ENCODE peak calls at places on chromosomes 2 and 18, in nine cellular contexts. One of them, this sample, is unnamed.

GRCh38 chr2:206989306-206989705 is 50.0 kb downstream of the CPO start:
- DNase-seq in GM04504: no peak
- DNase-seq in neuronal stem cell: no peak
- DNase-seq in 8988T: no peak
- DNase-seq in left ventricle myocardium superior: peak; percentile 53
- DNase-seq in activated T-helper 1 cell treated with anti-CD3 and anti-CD28 coated beads, Interleukin-12 subunit alpha, Interleukin-12 subunit beta, Interleukin-2, Interleukin-4 antibody, amounts not matched to agents 30 ng/mL and 10 ng/mL and 1 ng/mL, durations not matched to agents 14 hours and 24 hours and 36 hours: no peak
- DNase-seq in KBM-7: peak; percentile 38
- DNase-seq in stromal cell of bone marrow: no peak
- DNase-seq in Right ventricle myocardium superior: peak; percentile 50
- DNase-seq in this sample: no peak

GRCh38 chr18:38445485-38446145 is 880.0 kb upstream of the CELF4 start:
- DNase-seq in GM04504: no peak
- DNase-seq in neuronal stem cell: no peak
- DNase-seq in 8988T: no peak
- DNase-seq in left ventricle myocardium superior: no peak
- DNase-seq in activated T-helper 1 cell treated with anti-CD3 and anti-CD28 coated beads, Interleukin-12 subunit alpha, Interleukin-12 subunit beta, Interleukin-2, Interleukin-4 antibody, amounts not matched to agents 30 ng/mL and 10 ng/mL and 1 ng/mL, durations not matched to agents 14 hours and 24 hours and 36 hours: no peak
- DNase-seq in KBM-7: no peak
- DNase-seq in stromal cell of bone marrow: no peak
- DNase-seq in Right ventricle myocardium superior: no peak
- DNase-seq in this sample: no peak

GRCh38 chr2:95023222-95023597 is 2.3 kb upstream of the MAL start:
- DNase-seq in GM04504: no peak
- DNase-seq in neuronal stem cell: no peak
- DNase-seq in 8988T: peak; percentile 62
- DNase-seq in left ventricle myocardium superior: no peak
- DNase-seq in activated T-helper 1 cell treated with anti-CD3 and anti-CD28 coated beads, Interleukin-12 subunit alpha, Interleukin-12 subunit beta, Interleukin-2, Interleukin-4 antibody, amounts not matched to agents 30 ng/mL and 10 ng/mL and 1 ng/mL, durations not matched to agents 14 hours and 24 hours and 36 hours: peak; percentile 50
- DNase-seq in KBM-7: no peak
- DNase-seq in stromal cell of bone marrow: no peak
- DNase-seq in Right ventricle myocardium superior: no peak
- DNase-seq in this sample: no peak

GRCh38 chr2:74846481-74846880 is 12.6 kb downstream of the HK2 start:
- DNase-seq in GM04504: no peak
- DNase-seq in neuronal stem cell: no peak
- DNase-seq in 8988T: no peak
- DNase-seq in left ventricle myocardium superior: no peak
- DNase-seq in activated T-helper 1 cell treated with anti-CD3 and anti-CD28 coated beads, Interleukin-12 subunit alpha, Interleukin-12 subunit beta, Interleukin-2, Interleukin-4 antibody, amounts not matched to agents 30 ng/mL and 10 ng/mL and 1 ng/mL, durations not matched to agents 14 hours and 24 hours and 36 hours: no peak
- DNase-seq in KBM-7: no peak
- DNase-seq in stromal cell of bone marrow: no peak
- DNase-seq in Right ventricle myocardium superior: no peak
- DNase-seq in this sample: no peak

GRCh38 chr2:174788291-174788929 is 24.1 kb upstream of the CHRNA1 start:
- DNase-seq in GM04504: peak; percentile 57
- DNase-seq in neuronal stem cell: no peak
- DNase-seq in 8988T: no peak
- DNase-seq in left ventricle myocardium superior: no peak
- DNase-seq in activated T-helper 1 cell treated with anti-CD3 and anti-CD28 coated beads, Interleukin-12 subunit alpha, Interleukin-12 subunit beta, Interleukin-2, Interleukin-4 antibody, amounts not matched to agents 30 ng/mL and 10 ng/mL and 1 ng/mL, durations not matched to agents 14 hours and 24 hours and 36 hours: no peak
- DNase-seq in KBM-7: no peak
- DNase-seq in stromal cell of bone marrow: no peak
- DNase-seq in Right ventricle myocardium superior: no peak
- DNase-seq in this sample: no peak

GRCh38 chr2:236636714-236637485 is 67.3 kb downstream of the ACKR3 start:
- DNase-seq in GM04504: no peak
- DNase-seq in neuronal stem cell: no peak
- DNase-seq in 8988T: no peak
- DNase-seq in left ventricle myocardium superior: no peak
- DNase-seq in activated T-helper 1 cell treated with anti-CD3 and anti-CD28 coated beads, Interleukin-12 subunit alpha, Interleukin-12 subunit beta, Interleukin-2, Interleukin-4 antibody, amounts not matched to agents 30 ng/mL and 10 ng/mL and 1 ng/mL, durations not matched to agents 14 hours and 24 hours and 36 hours: no peak
- DNase-seq in KBM-7: no peak
- DNase-seq in stromal cell of bone marrow: no peak
- DNase-seq in Right ventricle myocardium superior: no peak
- DNase-seq in this sample: no peak

GRCh38 chr2:173943738-173944137 is 21.4 kb downstream of the SP3 start:
- DNase-seq in GM04504: no peak
- DNase-seq in neuronal stem cell: no peak
- DNase-seq in 8988T: no peak
- DNase-seq in left ventricle myocardium superior: no peak
- DNase-seq in activated T-helper 1 cell treated with anti-CD3 and anti-CD28 coated beads, Interleukin-12 subunit alpha, Interleukin-12 subunit beta, Interleukin-2, Interleukin-4 antibody, amounts not matched to agents 30 ng/mL and 10 ng/mL and 1 ng/mL, durations not matched to agents 14 hours and 24 hours and 36 hours: no peak
- DNase-seq in KBM-7: no peak
- DNase-seq in stromal cell of bone marrow: no peak
- DNase-seq in Right ventricle myocardium superior: no peak
- DNase-seq in this sample: no peak

GRCh38 chr18:10525563-10526210 is at the start of gene NAPG:
- DNase-seq in GM04504: peak; percentile 86
- DNase-seq in neuronal stem cell: peak; percentile 79
- DNase-seq in 8988T: peak; percentile 86
- DNase-seq in left ventricle myocardium superior: peak; percentile 96
- DNase-seq in activated T-helper 1 cell treated with anti-CD3 and anti-CD28 coated beads, Interleukin-12 subunit alpha, Interleukin-12 subunit beta, Interleukin-2, Interleukin-4 antibody, amounts not matched to agents 30 ng/mL and 10 ng/mL and 1 ng/mL, durations not matched to agents 14 hours and 24 hours and 36 hours: peak; percentile 91
- DNase-seq in KBM-7: peak; percentile 92
- DNase-seq in stromal cell of bone marrow: peak; percentile 88
- DNase-seq in Right ventricle myocardium superior: peak; percentile 95
- DNase-seq in this sample: peak; percentile 89

GRCh38 chr2:101173707-101174295 is 22.6 kb upstream of the TBC1D8 start:
- DNase-seq in GM04504: no peak
- DNase-seq in neuronal stem cell: no peak
- DNase-seq in 8988T: no peak
- DNase-seq in left ventricle myocardium superior: no peak
- DNase-seq in activated T-helper 1 cell treated with anti-CD3 and anti-CD28 coated beads, Interleukin-12 subunit alpha, Interleukin-12 subunit beta, Interleukin-2, Interleukin-4 antibody, amounts not matched to agents 30 ng/mL and 10 ng/mL and 1 ng/mL, durations not matched to agents 14 hours and 24 hours and 36 hours: peak; percentile 14
- DNase-seq in KBM-7: peak; percentile 37
- DNase-seq in stromal cell of bone marrow: no peak
- DNase-seq in Right ventricle myocardium superior: no peak
- DNase-seq in this sample: peak; percentile 60

GRCh38 chr2:238282861-238283738 is 5.3 kb downstream of the PER2 start:
- DNase-seq in GM04504: no peak
- DNase-seq in neuronal stem cell: no peak
- DNase-seq in 8988T: no peak
- DNase-seq in left ventricle myocardium superior: peak; percentile 29
- DNase-seq in activated T-helper 1 cell treated with anti-CD3 and anti-CD28 coated beads, Interleukin-12 subunit alpha, Interleukin-12 subunit beta, Interleukin-2, Interleukin-4 antibody, amounts not matched to agents 30 ng/mL and 10 ng/mL and 1 ng/mL, durations not matched to agents 14 hours and 24 hours and 36 hours: no peak
- DNase-seq in KBM-7: no peak
- DNase-seq in stromal cell of bone marrow: no peak
- DNase-seq in Right ventricle myocardium superior: no peak
- DNase-seq in this sample: peak; percentile 17

GRCh38 chr2:40445467-40445866 is 6.4 kb downstream of the SLC8A1 start:
- DNase-seq in GM04504: no peak
- DNase-seq in neuronal stem cell: no peak
- DNase-seq in 8988T: no peak
- DNase-seq in left ventricle myocardium superior: no peak
- DNase-seq in activated T-helper 1 cell treated with anti-CD3 and anti-CD28 coated beads, Interleukin-12 subunit alpha, Interleukin-12 subunit beta, Interleukin-2, Interleukin-4 antibody, amounts not matched to agents 30 ng/mL and 10 ng/mL and 1 ng/mL, durations not matched to agents 14 hours and 24 hours and 36 hours: no peak
- DNase-seq in KBM-7: no peak
- DNase-seq in stromal cell of bone marrow: no peak
- DNase-seq in Right ventricle myocardium superior: no peak
- DNase-seq in this sample: peak; percentile 8

GRCh38 chr2:33340265-33340664 is 136.2 kb upstream of the RASGRP3 start:
- DNase-seq in GM04504: no peak
- DNase-seq in neuronal stem cell: no peak
- DNase-seq in 8988T: no peak
- DNase-seq in left ventricle myocardium superior: peak; percentile 85
- DNase-seq in activated T-helper 1 cell treated with anti-CD3 and anti-CD28 coated beads, Interleukin-12 subunit alpha, Interleukin-12 subunit beta, Interleukin-2, Interleukin-4 antibody, amounts not matched to agents 30 ng/mL and 10 ng/mL and 1 ng/mL, durations not matched to agents 14 hours and 24 hours and 36 hours: no peak
- DNase-seq in KBM-7: no peak
- DNase-seq in stromal cell of bone marrow: peak; percentile 36
- DNase-seq in Right ventricle myocardium superior: peak; percentile 92
- DNase-seq in this sample: no peak

GRCh38 chr2:196263181-196263747 is 91.9 kb upstream of the STK17B start:
- DNase-seq in GM04504: no peak
- DNase-seq in neuronal stem cell: no peak
- DNase-seq in 8988T: no peak
- DNase-seq in left ventricle myocardium superior: no peak
- DNase-seq in activated T-helper 1 cell treated with anti-CD3 and anti-CD28 coated beads, Interleukin-12 subunit alpha, Interleukin-12 subunit beta, Interleukin-2, Interleukin-4 antibody, amounts not matched to agents 30 ng/mL and 10 ng/mL and 1 ng/mL, durations not matched to agents 14 hours and 24 hours and 36 hours: peak; percentile 57
- DNase-seq in KBM-7: peak; percentile 93
- DNase-seq in stromal cell of bone marrow: peak; percentile 69
- DNase-seq in Right ventricle myocardium superior: no peak
- DNase-seq in this sample: peak; percentile 82

GRCh38 chr18:48314694-48315093 is 94.5 kb downstream of the ZBTB7C start:
- DNase-seq in GM04504: no peak
- DNase-seq in neuronal stem cell: peak; percentile 29
- DNase-seq in 8988T: no peak
- DNase-seq in left ventricle myocardium superior: no peak
- DNase-seq in activated T-helper 1 cell treated with anti-CD3 and anti-CD28 coated beads, Interleukin-12 subunit alpha, Interleukin-12 subunit beta, Interleukin-2, Interleukin-4 antibody, amounts not matched to agents 30 ng/mL and 10 ng/mL and 1 ng/mL, durations not matched to agents 14 hours and 24 hours and 36 hours: no peak
- DNase-seq in KBM-7: no peak
- DNase-seq in stromal cell of bone marrow: no peak
- DNase-seq in Right ventricle myocardium superior: no peak
- DNase-seq in this sample: no peak

GRCh38 chr2:145460151-145460550 is 940.2 kb upstream of the ZEB2 start:
- DNase-seq in GM04504: no peak
- DNase-seq in neuronal stem cell: no peak
- DNase-seq in 8988T: no peak
- DNase-seq in left ventricle myocardium superior: no peak
- DNase-seq in activated T-helper 1 cell treated with anti-CD3 and anti-CD28 coated beads, Interleukin-12 subunit alpha, Interleukin-12 subunit beta, Interleukin-2, Interleukin-4 antibody, amounts not matched to agents 30 ng/mL and 10 ng/mL and 1 ng/mL, durations not matched to agents 14 hours and 24 hours and 36 hours: no peak
- DNase-seq in KBM-7: no peak
- DNase-seq in stromal cell of bone marrow: no peak
- DNase-seq in Right ventricle myocardium superior: no peak
- DNase-seq in this sample: no peak

GRCh38 chr2:112724611-112725525 is 4.0 kb downstream of the NT5DC4 start:
- DNase-seq in GM04504: no peak
- DNase-seq in neuronal stem cell: no peak
- DNase-seq in 8988T: peak; percentile 79
- DNase-seq in left ventricle myocardium superior: peak; percentile 31
- DNase-seq in activated T-helper 1 cell treated with anti-CD3 and anti-CD28 coated beads, Interleukin-12 subunit alpha, Interleukin-12 subunit beta, Interleukin-2, Interleukin-4 antibody, amounts not matched to agents 30 ng/mL and 10 ng/mL and 1 ng/mL, durations not matched to agents 14 hours and 24 hours and 36 hours: no peak
- DNase-seq in KBM-7: peak; percentile 83
- DNase-seq in stromal cell of bone marrow: no peak
- DNase-seq in Right ventricle myocardium superior: no peak
- DNase-seq in this sample: no peak

GRCh38 chr18:58398648-58399398 is 230.1 kb downstream of the ALPK2 start:
- DNase-seq in GM04504: no peak
- DNase-seq in neuronal stem cell: no peak
- DNase-seq in 8988T: no peak
- DNase-seq in left ventricle myocardium superior: no peak
- DNase-seq in activated T-helper 1 cell treated with anti-CD3 and anti-CD28 coated beads, Interleukin-12 subunit alpha, Interleukin-12 subunit beta, Interleukin-2, Interleukin-4 antibody, amounts not matched to agents 30 ng/mL and 10 ng/mL and 1 ng/mL, durations not matched to agents 14 hours and 24 hours and 36 hours: no peak
- DNase-seq in KBM-7: no peak
- DNase-seq in stromal cell of bone marrow: no peak
- DNase-seq in Right ventricle myocardium superior: no peak
- DNase-seq in this sample: no peak

GRCh38 chr2:18309188-18309587 is 251.3 kb downstream of the RDH14 start:
- DNase-seq in GM04504: no peak
- DNase-seq in neuronal stem cell: no peak
- DNase-seq in 8988T: no peak
- DNase-seq in left ventricle myocardium superior: no peak
- DNase-seq in activated T-helper 1 cell treated with anti-CD3 and anti-CD28 coated beads, Interleukin-12 subunit alpha, Interleukin-12 subunit beta, Interleukin-2, Interleukin-4 antibody, amounts not matched to agents 30 ng/mL and 10 ng/mL and 1 ng/mL, durations not matched to agents 14 hours and 24 hours and 36 hours: no peak
- DNase-seq in KBM-7: no peak
- DNase-seq in stromal cell of bone marrow: no peak
- DNase-seq in Right ventricle myocardium superior: no peak
- DNase-seq in this sample: no peak

GRCh38 chr18:2994603-2995432 is 18.1 kb downstream of the LPIN2 start:
- DNase-seq in GM04504: no peak
- DNase-seq in neuronal stem cell: no peak
- DNase-seq in 8988T: peak; percentile 32
- DNase-seq in left ventricle myocardium superior: peak; percentile 50
- DNase-seq in activated T-helper 1 cell treated with anti-CD3 and anti-CD28 coated beads, Interleukin-12 subunit alpha, Interleukin-12 subunit beta, Interleukin-2, Interleukin-4 antibody, amounts not matched to agents 30 ng/mL and 10 ng/mL and 1 ng/mL, durations not matched to agents 14 hours and 24 hours and 36 hours: peak; percentile 58
- DNase-seq in KBM-7: peak; percentile 76
- DNase-seq in stromal cell of bone marrow: no peak
- DNase-seq in Right ventricle myocardium superior: no peak
- DNase-seq in this sample: no peak

GRCh38 chr2:10215393-10215935 is 87.2 kb upstream of the HPCAL1 start:
- DNase-seq in GM04504: no peak
- DNase-seq in neuronal stem cell: no peak
- DNase-seq in 8988T: no peak
- DNase-seq in left ventricle myocardium superior: no peak
- DNase-seq in activated T-helper 1 cell treated with anti-CD3 and anti-CD28 coated beads, Interleukin-12 subunit alpha, Interleukin-12 subunit beta, Interleukin-2, Interleukin-4 antibody, amounts not matched to agents 30 ng/mL and 10 ng/mL and 1 ng/mL, durations not matched to agents 14 hours and 24 hours and 36 hours: no peak
- DNase-seq in KBM-7: no peak
- DNase-seq in stromal cell of bone marrow: no peak
- DNase-seq in Right ventricle myocardium superior: no peak
- DNase-seq in this sample: no peak

GRCh38 chr2:99389946-99390345 is 52.8 kb downstream of the EIF5B start:
- DNase-seq in GM04504: no peak
- DNase-seq in neuronal stem cell: no peak
- DNase-seq in 8988T: no peak
- DNase-seq in left ventricle myocardium superior: no peak
- DNase-seq in activated T-helper 1 cell treated with anti-CD3 and anti-CD28 coated beads, Interleukin-12 subunit alpha, Interleukin-12 subunit beta, Interleukin-2, Interleukin-4 antibody, amounts not matched to agents 30 ng/mL and 10 ng/mL and 1 ng/mL, durations not matched to agents 14 hours and 24 hours and 36 hours: no peak
- DNase-seq in KBM-7: no peak
- DNase-seq in stromal cell of bone marrow: no peak
- DNase-seq in Right ventricle myocardium superior: no peak
- DNase-seq in this sample: no peak

GRCh38 chr2:212777020-212777491 is 238.5 kb upstream of the ERBB4 start:
- DNase-seq in GM04504: peak; percentile 19
- DNase-seq in neuronal stem cell: peak; percentile 61
- DNase-seq in 8988T: no peak
- DNase-seq in left ventricle myocardium superior: no peak
- DNase-seq in activated T-helper 1 cell treated with anti-CD3 and anti-CD28 coated beads, Interleukin-12 subunit alpha, Interleukin-12 subunit beta, Interleukin-2, Interleukin-4 antibody, amounts not matched to agents 30 ng/mL and 10 ng/mL and 1 ng/mL, durations not matched to agents 14 hours and 24 hours and 36 hours: no peak
- DNase-seq in KBM-7: peak; percentile 62
- DNase-seq in stromal cell of bone marrow: no peak
- DNase-seq in Right ventricle myocardium superior: no peak
- DNase-seq in this sample: peak; percentile 9

GRCh38 chr2:60959501-60959900 is 58.0 kb upstream of the PEX13 start:
- DNase-seq in GM04504: no peak
- DNase-seq in neuronal stem cell: no peak
- DNase-seq in 8988T: no peak
- DNase-seq in left ventricle myocardium superior: no peak
- DNase-seq in activated T-helper 1 cell treated with anti-CD3 and anti-CD28 coated beads, Interleukin-12 subunit alpha, Interleukin-12 subunit beta, Interleukin-2, Interleukin-4 antibody, amounts not matched to agents 30 ng/mL and 10 ng/mL and 1 ng/mL, durations not matched to agents 14 hours and 24 hours and 36 hours: no peak
- DNase-seq in KBM-7: no peak
- DNase-seq in stromal cell of bone marrow: no peak
- DNase-seq in Right ventricle myocardium superior: no peak
- DNase-seq in this sample: no peak

GRCh38 chr2:179201884-179202283 is 62.7 kb downstream of the SESTD1 start:
- DNase-seq in GM04504: no peak
- DNase-seq in neuronal stem cell: no peak
- DNase-seq in 8988T: no peak
- DNase-seq in left ventricle myocardium superior: no peak
- DNase-seq in activated T-helper 1 cell treated with anti-CD3 and anti-CD28 coated beads, Interleukin-12 subunit alpha, Interleukin-12 subunit beta, Interleukin-2, Interleukin-4 antibody, amounts not matched to agents 30 ng/mL and 10 ng/mL and 1 ng/mL, durations not matched to agents 14 hours and 24 hours and 36 hours: no peak
- DNase-seq in KBM-7: peak; percentile 21
- DNase-seq in stromal cell of bone marrow: peak; percentile 2
- DNase-seq in Right ventricle myocardium superior: no peak
- DNase-seq in this sample: no peak

GRCh38 chr2:205058409-205058808 is 513.1 kb downstream of the PARD3B start:
- DNase-seq in GM04504: no peak
- DNase-seq in neuronal stem cell: no peak
- DNase-seq in 8988T: no peak
- DNase-seq in left ventricle myocardium superior: no peak
- DNase-seq in activated T-helper 1 cell treated with anti-CD3 and anti-CD28 coated beads, Interleukin-12 subunit alpha, Interleukin-12 subunit beta, Interleukin-2, Interleukin-4 antibody, amounts not matched to agents 30 ng/mL and 10 ng/mL and 1 ng/mL, durations not matched to agents 14 hours and 24 hours and 36 hours: no peak
- DNase-seq in KBM-7: no peak
- DNase-seq in stromal cell of bone marrow: no peak
- DNase-seq in Right ventricle myocardium superior: no peak
- DNase-seq in this sample: no peak

GRCh38 chr2:13543550-13543949 is 826.8 kb downstream of the TRIB2 start:
- DNase-seq in GM04504: no peak
- DNase-seq in neuronal stem cell: no peak
- DNase-seq in 8988T: no peak
- DNase-seq in left ventricle myocardium superior: no peak
- DNase-seq in activated T-helper 1 cell treated with anti-CD3 and anti-CD28 coated beads, Interleukin-12 subunit alpha, Interleukin-12 subunit beta, Interleukin-2, Interleukin-4 antibody, amounts not matched to agents 30 ng/mL and 10 ng/mL and 1 ng/mL, durations not matched to agents 14 hours and 24 hours and 36 hours: no peak
- DNase-seq in KBM-7: no peak
- DNase-seq in stromal cell of bone marrow: no peak
- DNase-seq in Right ventricle myocardium superior: no peak
- DNase-seq in this sample: peak; percentile 46